ENCODE peak calls at places on chromosomes 4 and X, in seven cellular contexts. W is retina, K is GM12865, P is Calu3, F is endothelial cell, H is AG08396, J is nucleus accumbens. Z is an unnamed sample.

GRCh38 chr4:47143261-47143660 is 111.9 kb downstream of the GABRB1 start:
- DNase-seq in H (no peak), K (no peak), F (no peak), W (no peak), J (no peak), P (no peak), Z (no peak)

GRCh38 chr4:169416997-169417396 is 146.2 kb upstream of the SH3RF1 start:
- DNase-seq in W (no peak), K (peak), F (no peak), J (no peak), P (no peak), H (no peak), Z (no peak)

GRCh38 chr4:56276547-56276946 is 110.7 kb downstream of the AASDH start:
- DNase-seq in W (no peak), J (no peak), F (no peak), K (no peak), H (no peak), P (no peak), Z (no peak)

GRCh38 chr4:176002007-176002623 is 63.5 kb upstream of the WDR17 start:
- DNase-seq in P (peak), F (peak), W (peak), K (peak), J (peak), H (peak), Z (no peak)

GRCh38 chrX:21735753-21736127 is 22.2 kb downstream of the SMPX start:
- DNase-seq in F (no peak), K (no peak), W (no peak), J (no peak), P (no peak), H (no peak), Z (no peak)

GRCh38 chrX:133415276-133416105 is at the start of gene GPC4:
- DNase-seq in H (peak), J (peak), F (peak), W (peak), K (no peak), P (peak), Z (no peak)

GRCh38 chr4:35970366-35970960 is 273.9 kb downstream of the ARAP2 start:
- DNase-seq in H (no peak), K (peak), P (no peak), W (no peak), F (no peak), J (no peak), Z (no peak)

GRCh38 chr4:103098331-103098730 is 1.3 kb downstream of the BDH2 start:
- DNase-seq in W (peak), J (no peak), H (no peak), F (no peak), P (no peak), K (no peak), Z (no peak)

GRCh38 chr4:123649644-123650356 is 253.2 kb downstream of the SPRY1 start:
- DNase-seq in K (no peak), J (no peak), H (peak), P (peak), W (peak), F (no peak), Z (no peak)

GRCh38 chrX:123909498-123909897 is 49.6 kb downstream of the XIAP start:
- DNase-seq in W (no peak), H (no peak), K (no peak), F (no peak), P (no peak), J (no peak), Z (no peak)

GRCh38 chrX:9352683-9353430 is 112.0 kb upstream of the TBL1X start:
- DNase-seq in P (no peak), K (peak), W (no peak), H (no peak), F (no peak), J (no peak), Z (peak)

GRCh38 chr4:43286137-43286536 is 393.6 kb downstream of the GRXCR1 start:
- DNase-seq in P (no peak), K (no peak), H (no peak), J (no peak), F (no peak), W (no peak), Z (no peak)

GRCh38 chrX:47293106-47293505 is 60.3 kb downstream of the USP11 start:
- DNase-seq in H (no peak), W (no peak), F (no peak), P (no peak), K (no peak), J (no peak), Z (no peak)

GRCh38 chr4:24266951-24267577 is 317.3 kb downstream of the DHX15 start:
- DNase-seq in W (no peak), F (no peak), K (no peak), J (no peak), H (no peak), P (no peak), Z (no peak)

GRCh38 chrX:10190367-10190766 is 33.6 kb downstream of the CLCN4 start:
- DNase-seq in W (peak), P (peak), J (no peak), K (peak), F (no peak), H (peak), Z (peak)

GRCh38 chr4:113504422-113504821 is 257.1 kb downstream of the CAMK2D start:
- DNase-seq in W (no peak), P (no peak), H (no peak), F (no peak), J (no peak), K (no peak), Z (no peak)

GRCh38 chrX:69024931-69025330 is 140.3 kb downstream of the PJA1 start:
- DNase-seq in K (no peak), H (peak), W (no peak), J (no peak), P (no peak), F (no peak), Z (no peak)

GRCh38 chr4:12499693-12500092 is 984.4 kb downstream of the RAB28 start:
- DNase-seq in F (no peak), W (no peak), J (no peak), H (no peak), P (no peak), K (no peak), Z (no peak)

GRCh38 chrX:153408871-153409351 is 2.4 kb upstream of the ZFP92 start:
- DNase-seq in J (no peak), F (no peak), K (no peak), W (no peak), P (no peak), H (no peak), Z (no peak)

GRCh38 chr4:83679692-83680091 is 143.8 kb downstream of the GPAT3 start:
- DNase-seq in F (no peak), H (no peak), P (no peak), J (no peak), K (no peak), W (no peak), Z (no peak)

GRCh38 chr4:81166431-81166830 is 48.6 kb downstream of the PRKG2 start:
- DNase-seq in P (no peak), H (no peak), J (no peak), W (peak), F (no peak), K (no peak), Z (no peak)

GRCh38 chrX:54193085-54193484 is 10.0 kb upstream of the FAM120C start:
- DNase-seq in H (no peak), P (no peak), J (no peak), K (no peak), F (no peak), W (no peak), Z (no peak)

GRCh38 chrX:45771114-45771513 is 570.4 kb upstream of the DIPK2B start:
- DNase-seq in J (no peak), W (no peak), F (no peak), H (peak), P (peak), K (no peak), Z (no peak)

GRCh38 chr4:169341490-169341889 is 70.7 kb upstream of the SH3RF1 start:
- DNase-seq in F (no peak), W (no peak), P (no peak), J (no peak), H (no peak), K (peak), Z (no peak)

Z was measured in Karpas-422.